ENCODE peak calls at places on chromosomes 16 and 17, in seven cellular contexts. One of them, this sample, is unnamed.

GRCh38 chr17:46916211-46916610 is 6.7 kb upstream of the GOSR2 start:
- DNase-seq in H9: no peak
- DNase-seq in AG09319: no peak
- DNase-seq in WTC11: no peak
- DNase-seq in activated CD8-positive, alpha-beta T cell treated with anti-CD3 and anti-CD28 coated beads for 36 hours: no peak
- DNase-seq in dorsolateral prefrontal cortex: no peak
- DNase-seq in prostate gland: no peak
- DNase-seq in this sample: no peak

GRCh38 chr17:81231121-81231645 is 7.7 kb downstream of the TEPSIN start:
- DNase-seq in activated CD8-positive, alpha-beta T cell treated with anti-CD3 and anti-CD28 coated beads for 36 hours: no peak
- DNase-seq in prostate gland: no peak
- DNase-seq in AG09319: no peak
- DNase-seq in H9: no peak
- DNase-seq in WTC11: no peak
- DNase-seq in dorsolateral prefrontal cortex: no peak
- DNase-seq in this sample: no peak

GRCh38 chr17:46809110-46809571 is 9.4 kb downstream of the WNT3 start:
- DNase-seq in dorsolateral prefrontal cortex: no peak
- DNase-seq in AG09319: no peak
- DNase-seq in H9: peak
- DNase-seq in prostate gland: no peak
- DNase-seq in WTC11: peak
- DNase-seq in activated CD8-positive, alpha-beta T cell treated with anti-CD3 and anti-CD28 coated beads for 36 hours: no peak
- DNase-seq in this sample: no peak

GRCh38 chr16:89493776-89494175 is 3.4 kb upstream of the ANKRD11 start:
- DNase-seq in prostate gland: no peak
- DNase-seq in activated CD8-positive, alpha-beta T cell treated with anti-CD3 and anti-CD28 coated beads for 36 hours: no peak
- DNase-seq in WTC11: no peak
- DNase-seq in AG09319: no peak
- DNase-seq in dorsolateral prefrontal cortex: no peak
- DNase-seq in H9: no peak
- DNase-seq in this sample: no peak

GRCh38 chr16:11257131-11257938 is 1.3 kb upstream of the SOCS1 start:
- DNase-seq in dorsolateral prefrontal cortex: peak
- DNase-seq in H9: peak
- DNase-seq in AG09319: peak
- DNase-seq in activated CD8-positive, alpha-beta T cell treated with anti-CD3 and anti-CD28 coated beads for 36 hours: peak
- DNase-seq in WTC11: peak
- DNase-seq in prostate gland: peak
- DNase-seq in this sample: peak

GRCh38 chr16:46947900-46948547 is 25.4 kb downstream of the DNAJA2 start:
- DNase-seq in prostate gland: no peak
- DNase-seq in activated CD8-positive, alpha-beta T cell treated with anti-CD3 and anti-CD28 coated beads for 36 hours: peak
- DNase-seq in AG09319: no peak
- DNase-seq in WTC11: peak
- DNase-seq in H9: no peak
- DNase-seq in dorsolateral prefrontal cortex: no peak
- DNase-seq in this sample: peak

GRCh38 chr17:73648543-73648820 is 4.2 kb upstream of the SDK2 start:
- DNase-seq in WTC11: no peak
- DNase-seq in dorsolateral prefrontal cortex: no peak
- DNase-seq in H9: no peak
- DNase-seq in AG09319: no peak
- DNase-seq in activated CD8-positive, alpha-beta T cell treated with anti-CD3 and anti-CD28 coated beads for 36 hours: no peak
- DNase-seq in prostate gland: no peak
- DNase-seq in this sample: no peak

GRCh38 chr17:5418858-5419355 is 555 bp downstream of the NUP88 start:
- DNase-seq in AG09319: no peak
- DNase-seq in dorsolateral prefrontal cortex: no peak
- DNase-seq in activated CD8-positive, alpha-beta T cell treated with anti-CD3 and anti-CD28 coated beads for 36 hours: peak
- DNase-seq in H9: no peak
- DNase-seq in prostate gland: peak
- DNase-seq in WTC11: no peak
- DNase-seq in this sample: no peak

GRCh38 chr17:45398800-45399199 is 33.9 kb downstream of the ARHGAP27 start:
- DNase-seq in prostate gland: no peak
- DNase-seq in WTC11: no peak
- DNase-seq in activated CD8-positive, alpha-beta T cell treated with anti-CD3 and anti-CD28 coated beads for 36 hours: no peak
- DNase-seq in AG09319: no peak
- DNase-seq in H9: peak
- DNase-seq in dorsolateral prefrontal cortex: no peak
- DNase-seq in this sample: no peak
- TF ChIP-seq CTCF in prostate gland: no peak
- TF ChIP-seq CTCF in WTC11: no peak
- TF ChIP-seq CTCF in activated CD8-positive, alpha-beta T cell treated with anti-CD3 and anti-CD28 coated beads for 36 hours: no peak
- TF ChIP-seq CTCF in AG09319: no peak
- TF ChIP-seq CTCF in H9: peak
- TF ChIP-seq CTCF in dorsolateral prefrontal cortex: no peak
- TF ChIP-seq CTCF in this sample: no peak

GRCh38 chr17:50620848-50621247 is 13.8 kb upstream of the ABCC3 start:
- DNase-seq in dorsolateral prefrontal cortex: no peak
- DNase-seq in AG09319: no peak
- DNase-seq in activated CD8-positive, alpha-beta T cell treated with anti-CD3 and anti-CD28 coated beads for 36 hours: no peak
- DNase-seq in H9: peak
- DNase-seq in WTC11: peak
- DNase-seq in prostate gland: no peak
- DNase-seq in this sample: no peak
- TF ChIP-seq CTCF in dorsolateral prefrontal cortex: peak
- TF ChIP-seq CTCF in AG09319: no peak
- TF ChIP-seq CTCF in activated CD8-positive, alpha-beta T cell treated with anti-CD3 and anti-CD28 coated beads for 36 hours: no peak
- TF ChIP-seq CTCF in H9: peak
- TF ChIP-seq CTCF in WTC11: peak
- TF ChIP-seq CTCF in prostate gland: no peak
- TF ChIP-seq CTCF in this sample: peak

DNA sequence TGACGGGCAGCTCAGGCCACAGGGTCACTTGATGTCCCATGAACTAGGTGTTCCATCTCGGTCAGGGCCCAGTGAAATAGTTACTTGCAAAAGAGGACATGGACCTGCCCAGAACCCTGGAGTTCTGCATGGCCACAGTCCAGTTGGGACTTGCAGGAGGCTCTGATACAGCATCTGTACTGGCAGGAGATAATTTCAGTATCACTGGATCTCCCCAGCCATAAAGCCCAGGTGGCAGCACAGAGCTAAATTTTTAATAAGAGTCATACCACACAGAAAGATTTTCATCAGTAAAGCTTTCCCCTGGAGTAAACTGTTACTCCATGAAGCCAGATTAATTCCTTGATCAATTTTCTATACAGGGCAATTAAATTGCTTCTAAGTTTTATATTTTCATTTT is 18.0 kb upstream of the SLC16A5 start:
- DNase-seq in dorsolateral prefrontal cortex: no peak
- DNase-seq in AG09319: no peak
- DNase-seq in WTC11: no peak
- DNase-seq in prostate gland: peak
- DNase-seq in H9: no peak
- DNase-seq in activated CD8-positive, alpha-beta T cell treated with anti-CD3 and anti-CD28 coated beads for 36 hours: peak
- DNase-seq in this sample: no peak
- TF ChIP-seq CTCF in dorsolateral prefrontal cortex: no peak
- TF ChIP-seq CTCF in AG09319: peak
- TF ChIP-seq CTCF in WTC11: no peak
- TF ChIP-seq CTCF in prostate gland: no peak
- TF ChIP-seq CTCF in H9: peak
- TF ChIP-seq CTCF in activated CD8-positive, alpha-beta T cell treated with anti-CD3 and anti-CD28 coated beads for 36 hours: no peak
- TF ChIP-seq CTCF in this sample: no peak

GRCh38 chr16:50538411-50539052 is 9.7 kb upstream of the NKD1 start:
- DNase-seq in WTC11: no peak
- DNase-seq in prostate gland: no peak
- DNase-seq in AG09319: no peak
- DNase-seq in activated CD8-positive, alpha-beta T cell treated with anti-CD3 and anti-CD28 coated beads for 36 hours: no peak
- DNase-seq in dorsolateral prefrontal cortex: no peak
- DNase-seq in H9: peak
- DNase-seq in this sample: no peak

GRCh38 chr16:50537533-50538290 is 10.5 kb upstream of the NKD1 start:
- DNase-seq in H9: peak
- DNase-seq in dorsolateral prefrontal cortex: no peak
- DNase-seq in WTC11: no peak
- DNase-seq in AG09319: no peak
- DNase-seq in prostate gland: no peak
- DNase-seq in activated CD8-positive, alpha-beta T cell treated with anti-CD3 and anti-CD28 coated beads for 36 hours: no peak
- DNase-seq in this sample: no peak

GRCh38 chr16:50540711-50541007 is 7.5 kb upstream of the NKD1 start:
- DNase-seq in H9: no peak
- DNase-seq in WTC11: no peak
- DNase-seq in prostate gland: no peak
- DNase-seq in AG09319: no peak
- DNase-seq in activated CD8-positive, alpha-beta T cell treated with anti-CD3 and anti-CD28 coated beads for 36 hours: no peak
- DNase-seq in dorsolateral prefrontal cortex: no peak
- DNase-seq in this sample: no peak

GRCh38 chr16:50539053-50539615 is 9.1 kb upstream of the NKD1 start:
- DNase-seq in activated CD8-positive, alpha-beta T cell treated with anti-CD3 and anti-CD28 coated beads for 36 hours: no peak
- DNase-seq in prostate gland: no peak
- DNase-seq in WTC11: no peak
- DNase-seq in AG09319: no peak
- DNase-seq in dorsolateral prefrontal cortex: no peak
- DNase-seq in H9: no peak
- DNase-seq in this sample: peak

DNA sequence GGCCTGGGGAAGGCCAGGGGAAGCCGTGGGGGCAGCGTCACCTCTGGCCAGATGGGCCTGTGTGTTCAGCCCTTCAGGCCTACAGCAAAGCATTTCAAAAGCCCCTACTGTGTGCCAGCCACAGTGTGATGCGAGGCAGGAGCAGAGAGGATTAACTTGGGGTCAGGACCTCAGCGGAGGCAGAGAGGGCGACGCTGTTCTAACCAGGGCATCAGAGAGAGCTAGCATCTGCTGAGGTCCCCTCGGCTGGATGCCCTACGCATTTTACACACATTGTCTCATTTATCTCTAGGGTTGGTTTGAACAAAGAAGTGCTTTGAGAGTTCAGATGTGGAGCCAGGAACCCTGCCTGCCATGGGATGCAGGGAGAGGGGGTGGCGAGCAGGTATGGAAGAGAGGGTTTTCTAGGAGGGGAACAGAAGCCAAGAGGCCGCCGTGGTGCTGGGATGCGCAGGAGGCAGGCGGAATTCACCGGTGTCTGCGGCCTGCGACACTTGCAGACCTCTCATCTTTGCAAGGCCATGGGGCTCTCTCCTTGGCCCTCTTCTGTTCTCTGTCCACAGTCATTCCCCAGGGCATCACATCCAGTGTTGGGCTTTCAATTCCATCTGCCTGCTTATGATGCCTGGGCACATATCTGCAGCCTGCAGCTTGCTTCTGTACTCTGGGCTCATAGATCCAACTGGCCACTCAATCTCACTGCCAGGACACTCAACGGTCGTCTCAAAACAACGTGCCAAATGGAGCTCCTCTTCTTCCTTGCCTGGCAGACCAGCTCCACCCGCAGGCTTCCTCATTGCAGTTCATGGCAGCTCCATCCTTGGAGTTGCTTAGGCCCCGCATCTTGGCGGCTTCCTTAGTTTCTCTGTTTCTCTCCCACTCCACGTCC is 8.1 kb upstream of the NKD1 start:
- DNase-seq in WTC11: peak
- DNase-seq in activated CD8-positive, alpha-beta T cell treated with anti-CD3 and anti-CD28 coated beads for 36 hours: no peak
- DNase-seq in H9: peak
- DNase-seq in AG09319: no peak
- DNase-seq in prostate gland: no peak
- DNase-seq in dorsolateral prefrontal cortex: no peak
- DNase-seq in this sample: no peak
- TF ChIP-seq CTCF in WTC11: no peak
- TF ChIP-seq CTCF in activated CD8-positive, alpha-beta T cell treated with anti-CD3 and anti-CD28 coated beads for 36 hours: no peak
- TF ChIP-seq CTCF in H9: peak
- TF ChIP-seq CTCF in AG09319: no peak
- TF ChIP-seq CTCF in prostate gland: no peak
- TF ChIP-seq CTCF in dorsolateral prefrontal cortex: peak
- TF ChIP-seq CTCF in this sample: no peak

GRCh38 chr16:50313596-50314483 is 47.5 kb downstream of the ADCY7 start:
- DNase-seq in activated CD8-positive, alpha-beta T cell treated with anti-CD3 and anti-CD28 coated beads for 36 hours: peak
- DNase-seq in WTC11: no peak
- DNase-seq in prostate gland: no peak
- DNase-seq in dorsolateral prefrontal cortex: no peak
- DNase-seq in AG09319: no peak
- DNase-seq in H9: peak
- DNase-seq in this sample: no peak
- TF ChIP-seq CTCF in activated CD8-positive, alpha-beta T cell treated with anti-CD3 and anti-CD28 coated beads for 36 hours: no peak
- TF ChIP-seq CTCF in WTC11: no peak
- TF ChIP-seq CTCF in prostate gland: no peak
- TF ChIP-seq CTCF in dorsolateral prefrontal cortex: no peak
- TF ChIP-seq CTCF in AG09319: no peak
- TF ChIP-seq CTCF in H9: no peak
- TF ChIP-seq CTCF in this sample: no peak

GRCh38 chr17:75892556-75893224 is 4.1 kb downstream of the TRIM65 start:
- DNase-seq in WTC11: no peak
- DNase-seq in dorsolateral prefrontal cortex: no peak
- DNase-seq in AG09319: no peak
- DNase-seq in activated CD8-positive, alpha-beta T cell treated with anti-CD3 and anti-CD28 coated beads for 36 hours: no peak
- DNase-seq in prostate gland: no peak
- DNase-seq in H9: peak
- DNase-seq in this sample: no peak
- TF ChIP-seq CTCF in WTC11: no peak
- TF ChIP-seq CTCF in dorsolateral prefrontal cortex: no peak
- TF ChIP-seq CTCF in AG09319: no peak
- TF ChIP-seq CTCF in activated CD8-positive, alpha-beta T cell treated with anti-CD3 and anti-CD28 coated beads for 36 hours: no peak
- TF ChIP-seq CTCF in prostate gland: no peak
- TF ChIP-seq CTCF in H9: no peak
- TF ChIP-seq CTCF in this sample: no peak

GRCh38 chr16:55657616-55658015 is 1.8 kb downstream of the SLC6A2 start:
- DNase-seq in WTC11: no peak
- DNase-seq in H9: no peak
- DNase-seq in prostate gland: no peak
- DNase-seq in dorsolateral prefrontal cortex: no peak
- DNase-seq in AG09319: no peak
- DNase-seq in activated CD8-positive, alpha-beta T cell treated with anti-CD3 and anti-CD28 coated beads for 36 hours: no peak
- DNase-seq in this sample: no peak
- TF ChIP-seq CTCF in WTC11: no peak
- TF ChIP-seq CTCF in H9: no peak
- TF ChIP-seq CTCF in prostate gland: no peak
- TF ChIP-seq CTCF in dorsolateral prefrontal cortex: no peak
- TF ChIP-seq CTCF in AG09319: no peak
- TF ChIP-seq CTCF in activated CD8-positive, alpha-beta T cell treated with anti-CD3 and anti-CD28 coated beads for 36 hours: no peak
- TF ChIP-seq CTCF in this sample: no peak

DNA sequence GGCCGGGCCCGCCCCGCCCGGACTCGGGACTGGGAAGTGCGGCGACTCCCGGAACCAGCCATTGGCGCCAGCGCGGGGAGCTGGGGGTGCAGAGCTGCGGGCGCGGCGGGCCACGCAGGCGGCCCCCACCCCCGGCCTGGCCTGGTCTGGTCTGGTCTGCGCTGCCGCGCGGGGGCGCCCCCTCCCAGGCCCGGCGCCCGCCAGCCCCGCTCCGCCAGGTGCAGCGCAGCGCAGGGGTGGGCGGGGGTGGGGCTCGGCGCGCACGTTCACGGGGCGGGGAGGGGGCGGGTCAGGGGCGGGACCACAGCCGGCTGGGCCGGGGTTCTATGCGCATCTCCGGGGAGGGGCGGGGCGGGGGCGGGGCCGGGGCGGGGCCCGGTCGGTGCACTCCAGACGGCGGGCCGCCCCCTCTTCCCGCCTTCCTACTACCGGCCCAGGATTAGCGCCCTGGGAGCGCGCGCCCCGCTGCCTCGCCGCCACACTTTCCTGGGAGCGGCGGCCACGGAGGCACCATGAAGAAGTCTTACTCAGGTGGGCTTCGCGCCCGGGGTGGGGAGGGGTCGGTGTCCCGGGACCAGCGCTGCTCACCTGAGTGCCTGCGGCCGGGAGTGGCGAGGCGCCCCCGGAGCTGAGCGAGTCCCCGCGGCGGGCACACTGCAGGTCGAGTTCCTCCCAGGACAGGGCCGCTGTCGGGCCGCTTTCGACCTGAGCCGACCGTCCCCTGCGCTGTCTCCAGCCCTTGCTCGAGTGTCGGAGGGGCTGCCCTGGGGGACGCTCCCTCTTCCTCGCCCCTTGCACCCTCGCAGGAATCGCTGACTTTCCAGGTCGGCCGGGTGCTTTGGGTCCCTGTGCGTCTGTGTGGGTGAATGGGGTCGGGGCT is 140.5 kb downstream of the SEC14L1 start:
- DNase-seq in H9: peak
- DNase-seq in WTC11: peak
- DNase-seq in prostate gland: peak
- DNase-seq in AG09319: no peak
- DNase-seq in dorsolateral prefrontal cortex: no peak
- DNase-seq in activated CD8-positive, alpha-beta T cell treated with anti-CD3 and anti-CD28 coated beads for 36 hours: peak
- DNase-seq in this sample: peak
- TF ChIP-seq CTCF in H9: peak
- TF ChIP-seq CTCF in WTC11: no peak
- TF ChIP-seq CTCF in prostate gland: peak
- TF ChIP-seq CTCF in AG09319: no peak
- TF ChIP-seq CTCF in dorsolateral prefrontal cortex: no peak
- TF ChIP-seq CTCF in activated CD8-positive, alpha-beta T cell treated with anti-CD3 and anti-CD28 coated beads for 36 hours: peak
- TF ChIP-seq CTCF in this sample: peak